ENCODE peak calls at places on chromosome 2, in eight cellular contexts. B, V, P, U, N, X, G and S are unnamed samples.

GRCh38 chr2:217685255-217685605 is 317.6 kb downstream of the TNS1 start:
- DNase-seq in P (peak; percentile 92), N (peak; percentile 92), X (no peak), U (peak; percentile 88), V (peak; percentile 30), G (peak; percentile 95), B (no peak), S (peak; percentile 94)

GRCh38 chr2:240411261-240412160 is 24.0 kb upstream of the GPC1 start:
- DNase-seq in G (no peak), P (no peak), V (no peak), N (no peak), U (peak; percentile 10), X (peak; percentile 57), B (no peak), S (no peak)

GRCh38 chr2:27400348-27401135 is 8.8 kb downstream of the PPM1G start:
- DNase-seq in B (no peak), G (no peak), V (no peak), P (no peak), X (no peak), N (no peak), U (no peak), S (no peak)

GRCh38 chr2:156803967-156804366 is 367.8 kb downstream of the GPD2 start:
- DNase-seq in N (no peak), U (no peak), G (no peak), B (no peak), P (no peak), V (no peak), X (no peak), S (no peak)

GRCh38 chr2:153866595-153866994 is 5.1 kb upstream of the GALNT13 start:
- DNase-seq in P (no peak), N (no peak), G (no peak), U (no peak), B (no peak), X (no peak), V (no peak), S (no peak)

GRCh38 chr2:233142355-233142897 is 82.3 kb downstream of the INPP5D start:
- DNase-seq in N (no peak), G (no peak), P (no peak), V (no peak), U (no peak), B (no peak), X (peak; percentile 68), S (no peak)

GRCh38 chr2:98463988-98464771 is 19.5 kb downstream of the INPP4A start:
- DNase-seq in N (no peak), U (no peak), V (no peak), G (no peak), P (no peak), B (no peak), X (no peak), S (no peak)

GRCh38 chr2:216932806-216933579 is 73.1 kb upstream of the TNP1 start:
- DNase-seq in B (no peak), P (no peak), U (no peak), N (no peak), X (no peak), V (no peak), G (no peak), S (no peak)

GRCh38 chr2:47688561-47688960 is 94.4 kb upstream of the MSH6 start:
- DNase-seq in G (no peak), N (no peak), U (no peak), P (no peak), X (no peak), B (no peak), V (no peak), S (no peak)

GRCh38 chr2:60826126-60826525 is 55.2 kb upstream of the REL start:
- DNase-seq in V (no peak), B (no peak), U (no peak), N (no peak), X (no peak), P (no peak), G (peak; percentile 9), S (no peak)

GRCh38 chr2:229223107-229223506 is 48.0 kb downstream of the PID1 start:
- DNase-seq in P (no peak), N (no peak), V (no peak), G (no peak), B (no peak), U (no peak), X (no peak), S (no peak)
- H3K4me3 ChIP-seq in P (no peak overlapping the region), N (no peak overlapping the region), V (no peak overlapping the region), G (no peak overlapping the region), B (no peak overlapping the region), U (no peak overlapping the region), X (no peak overlapping the region), S (no peak overlapping the region)

GRCh38 chr2:20448246-20449046 is 1.6 kb downstream of the RHOB start:
- DNase-seq in U (peak; percentile 34), N (no peak), X (peak; percentile 79), P (no peak), G (peak; percentile 37), V (no peak), B (no peak), S (no peak)
- H3K4me3 ChIP-seq in U (peak overlapping the region; percentile 95), N (peak overlapping the region; percentile 66), X (peak overlapping the region; percentile 74), P (peak overlapping the region; percentile 79), G (peak overlapping the region; percentile 88), V (peak overlapping the region; percentile 73), B (peak overlapping the region; percentile 96), S (peak overlapping the region; percentile 92)

DNA sequence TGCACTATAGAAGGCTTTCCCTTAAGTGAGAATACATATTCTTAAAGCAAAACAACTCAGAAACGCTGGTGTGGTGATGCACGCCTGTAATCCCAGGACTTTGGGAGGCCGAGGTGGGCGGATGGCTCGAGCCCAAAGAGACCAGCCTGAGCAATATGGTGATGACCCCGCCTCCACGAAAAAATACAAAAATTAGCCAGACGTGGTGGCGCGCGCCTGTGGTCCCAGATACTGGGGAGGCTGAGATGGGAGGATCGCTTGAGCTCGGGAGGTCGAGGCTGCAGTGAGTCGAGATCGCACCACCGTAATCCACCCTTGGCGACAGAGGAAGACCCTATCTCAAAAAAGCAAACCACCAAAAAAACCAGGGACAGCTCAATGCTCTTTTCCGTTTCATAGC is 750 bp upstream of the CCDC150 start:
- DNase-seq in U (no peak), P (no peak), V (no peak), X (peak; percentile 78), B (no peak), G (no peak), N (no peak), S (no peak)
- H3K4me3 ChIP-seq in U (no peak overlapping the region), P (no peak overlapping the region), V (peak overlapping the region; percentile 67), X (peak overlapping the region; percentile 57), B (no peak overlapping the region), G (no peak overlapping the region), N (no peak overlapping the region), S (no peak overlapping the region)

GRCh38 chr2:37417321-37417720 is 72.9 kb downstream of the QPCT start:
- DNase-seq in X (no peak), V (no peak), P (peak; percentile 86), N (peak; percentile 22), B (no peak), G (peak; percentile 80), U (no peak), S (peak; percentile 80)
- H3K4me3 ChIP-seq in X (no peak overlapping the region), V (no peak overlapping the region), P (no peak overlapping the region), N (no peak overlapping the region), B (no peak overlapping the region), G (no peak overlapping the region), U (no peak overlapping the region), S (no peak overlapping the region)

GRCh38 chr2:222318026-222318711 is 19.4 kb upstream of the PAX3 start:
- DNase-seq in B (peak; percentile 76), G (peak; percentile 76), U (no peak), N (peak; percentile 84), X (peak; percentile 90), V (peak; percentile 90), P (peak; percentile 35), S (peak; percentile 21)

GRCh38 chr2:222322241-222322640 is 23.4 kb upstream of the PAX3 start:
- DNase-seq in X (no peak), V (no peak), N (no peak), B (no peak), G (no peak), U (no peak), P (no peak), S (no peak)

GRCh38 chr2:222318712-222319575 is 20.1 kb upstream of the PAX3 start:
- DNase-seq in V (peak; percentile 54), B (no peak), N (peak; percentile 51), U (no peak), G (no peak), P (no peak), X (peak; percentile 85), S (no peak)

GRCh38 chr2:222320441-222321395 is 21.9 kb upstream of the PAX3 start:
- DNase-seq in G (no peak), B (peak; percentile 35), N (peak; percentile 28), U (no peak), P (no peak), X (peak; percentile 76), V (peak; percentile 40), S (no peak)

DNA sequence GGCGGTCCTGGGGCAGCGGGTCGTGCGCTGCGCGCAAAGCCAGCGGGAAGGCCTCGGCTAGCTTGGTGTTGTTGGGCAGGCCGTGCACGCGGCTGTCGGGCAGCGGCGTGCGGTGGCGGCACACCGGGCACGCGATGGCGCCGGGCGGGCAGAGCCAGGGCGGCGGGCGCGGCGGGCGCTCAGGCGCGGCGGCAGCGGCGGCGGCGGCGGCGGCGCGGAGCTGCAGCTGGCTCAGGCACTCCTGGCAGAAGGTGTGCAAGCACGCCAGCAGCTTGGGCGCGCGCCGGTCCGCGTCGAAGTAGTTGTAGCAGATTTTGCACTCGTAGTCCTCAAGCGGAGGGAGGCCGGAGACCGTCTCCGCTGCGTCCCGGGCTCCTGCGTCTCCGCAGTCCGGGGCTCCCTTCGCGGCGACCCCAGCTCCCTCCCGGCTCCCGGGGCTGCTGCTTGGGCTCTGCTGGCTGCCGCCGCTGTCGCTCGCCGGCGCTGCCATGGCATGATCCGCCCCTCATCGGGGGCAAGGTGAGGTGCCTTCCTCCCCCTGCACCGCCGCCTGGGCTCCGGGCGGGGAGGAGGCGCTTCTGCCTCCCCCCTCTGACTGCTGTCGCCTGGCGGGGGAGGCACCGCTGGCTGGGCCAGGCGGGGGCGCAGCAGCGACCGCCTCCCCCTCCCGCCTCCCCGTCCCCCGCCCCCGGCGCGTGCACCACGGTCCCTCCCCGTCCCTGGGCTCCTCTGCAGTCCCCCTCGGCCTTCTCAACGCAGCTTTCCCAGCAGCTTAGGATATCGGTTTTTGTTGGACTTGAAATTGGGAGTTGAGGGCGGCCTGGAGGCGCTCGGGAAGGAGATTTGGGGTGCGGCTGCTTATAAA is 21.0 kb upstream of the PAX3 start:
- DNase-seq in G (no peak), V (peak; percentile 69), U (no peak), X (peak; percentile 81), N (peak; percentile 54), B (no peak), P (no peak), S (no peak)
- H3K4me3 ChIP-seq in G (peak overlapping the region; percentile 41), V (peak overlapping the region; percentile 74), U (peak overlapping the region; percentile 33), X (peak overlapping the region; percentile 54), N (peak overlapping the region; percentile 64), B (peak overlapping the region; percentile 43), P (peak overlapping the region; percentile 26), S (peak overlapping the region; percentile 41)

DNA sequence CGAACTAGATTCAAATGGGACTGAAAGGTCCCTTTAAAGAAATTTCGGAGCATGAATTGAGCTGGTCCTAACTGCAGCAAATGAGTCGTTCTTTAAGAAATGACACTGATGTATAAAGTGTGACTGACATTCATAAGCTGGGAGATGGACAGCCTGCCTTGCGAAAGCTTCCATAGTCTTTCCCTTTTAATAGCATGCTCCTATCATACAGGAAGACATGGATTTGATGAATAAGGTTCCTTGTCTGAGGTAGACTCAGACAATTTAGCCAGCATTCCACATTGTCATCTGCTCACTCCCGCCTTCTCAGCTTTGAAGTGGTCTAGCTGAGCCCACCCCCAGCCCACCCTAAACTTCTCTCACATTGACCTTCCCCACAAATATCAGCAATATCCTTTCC is 264.9 kb downstream of the TSN start:
- DNase-seq in N (no peak), U (no peak), X (no peak), B (no peak), G (no peak), P (no peak), V (no peak), S (no peak)
- H3K4me3 ChIP-seq in N (no peak overlapping the region), U (no peak overlapping the region), X (no peak overlapping the region), B (no peak overlapping the region), G (no peak overlapping the region), P (no peak overlapping the region), V (no peak overlapping the region), S (no peak overlapping the region)

GRCh38 chr2:120576509-120577474 is 158.9 kb upstream of the GLI2 start:
- DNase-seq in P (peak; percentile 14), X (no peak), G (peak; percentile 34), B (peak; percentile 51), N (no peak), V (peak; percentile 49), U (no peak), S (no peak)
- H3K4me3 ChIP-seq in P (peak overlapping the region; percentile 20), X (no peak overlapping the region), G (peak overlapping the region; percentile 8), B (no peak overlapping the region), N (no peak overlapping the region), V (peak overlapping the region; percentile 50), U (peak overlapping the region; percentile 36), S (peak overlapping the region; percentile 24)